ENCODE peak calls at places on chromosomes 3 and 15, in seven cellular contexts. One of them, this sample, is unnamed.

GRCh38 chr15:89136818-89137772 is 48.8 kb downstream of the ABHD2 start:
- DNase-seq in PC-3: no peak
- DNase-seq in activated CD8-positive, alpha-beta memory T cell treated with anti-CD3 and anti-CD28 coated beads, Interleukin-2, amount 50 U/mL, for 48 hours: no peak
- DNase-seq in naive thymus-derived CD8-positive, alpha-beta T cell: no peak
- DNase-seq in lower lobe of right lung: no peak
- DNase-seq in brain microvascular endothelial cell: no peak
- DNase-seq in psoas muscle: peak
- DNase-seq in this sample: no peak

GRCh38 chr15:74318376-74319137 is 48.9 kb downstream of the CYP11A1 start:
- DNase-seq in PC-3: no peak
- DNase-seq in activated CD8-positive, alpha-beta memory T cell treated with anti-CD3 and anti-CD28 coated beads, Interleukin-2, amount 50 U/mL, for 48 hours: no peak
- DNase-seq in naive thymus-derived CD8-positive, alpha-beta T cell: no peak
- DNase-seq in lower lobe of right lung: no peak
- DNase-seq in brain microvascular endothelial cell: peak
- DNase-seq in psoas muscle: peak
- DNase-seq in this sample: no peak

GRCh38 chr15:55588070-55588817 is at the start of gene PYGO1:
- DNase-seq in PC-3: peak
- DNase-seq in activated CD8-positive, alpha-beta memory T cell treated with anti-CD3 and anti-CD28 coated beads, Interleukin-2, amount 50 U/mL, for 48 hours: peak
- DNase-seq in naive thymus-derived CD8-positive, alpha-beta T cell: peak
- DNase-seq in lower lobe of right lung: peak
- DNase-seq in brain microvascular endothelial cell: peak
- DNase-seq in psoas muscle: peak
- DNase-seq in this sample: peak

GRCh38 chr15:66768984-66769383 is 66.9 kb downstream of the SMAD6 start:
- DNase-seq in PC-3: no peak
- DNase-seq in activated CD8-positive, alpha-beta memory T cell treated with anti-CD3 and anti-CD28 coated beads, Interleukin-2, amount 50 U/mL, for 48 hours: no peak
- DNase-seq in naive thymus-derived CD8-positive, alpha-beta T cell: no peak
- DNase-seq in lower lobe of right lung: peak
- DNase-seq in brain microvascular endothelial cell: no peak
- DNase-seq in psoas muscle: no peak
- DNase-seq in this sample: no peak

GRCh38 chr15:21270474-21270873 is 169.8 kb downstream of the POTEB3 start:
- DNase-seq in PC-3: no peak
- DNase-seq in activated CD8-positive, alpha-beta memory T cell treated with anti-CD3 and anti-CD28 coated beads, Interleukin-2, amount 50 U/mL, for 48 hours: no peak
- DNase-seq in naive thymus-derived CD8-positive, alpha-beta T cell: no peak
- DNase-seq in lower lobe of right lung: peak
- DNase-seq in brain microvascular endothelial cell: no peak
- DNase-seq in psoas muscle: peak
- DNase-seq in this sample: no peak

GRCh38 chr3:20060924-20061323 is 20.7 kb downstream of the KAT2B start:
- DNase-seq in PC-3: peak
- DNase-seq in activated CD8-positive, alpha-beta memory T cell treated with anti-CD3 and anti-CD28 coated beads, Interleukin-2, amount 50 U/mL, for 48 hours: no peak
- DNase-seq in naive thymus-derived CD8-positive, alpha-beta T cell: no peak
- DNase-seq in lower lobe of right lung: no peak
- DNase-seq in brain microvascular endothelial cell: no peak
- DNase-seq in psoas muscle: no peak
- DNase-seq in this sample: no peak

GRCh38 chr3:108485146-108485545 is 25.2 kb downstream of the MYH15 start:
- DNase-seq in PC-3: no peak
- DNase-seq in activated CD8-positive, alpha-beta memory T cell treated with anti-CD3 and anti-CD28 coated beads, Interleukin-2, amount 50 U/mL, for 48 hours: no peak
- DNase-seq in naive thymus-derived CD8-positive, alpha-beta T cell: no peak
- DNase-seq in lower lobe of right lung: no peak
- DNase-seq in brain microvascular endothelial cell: no peak
- DNase-seq in psoas muscle: no peak
- DNase-seq in this sample: no peak

GRCh38 chr3:10198226-10198625 is 33.5 kb downstream of the IRAK2 start:
- DNase-seq in PC-3: no peak
- DNase-seq in activated CD8-positive, alpha-beta memory T cell treated with anti-CD3 and anti-CD28 coated beads, Interleukin-2, amount 50 U/mL, for 48 hours: no peak
- DNase-seq in naive thymus-derived CD8-positive, alpha-beta T cell: no peak
- DNase-seq in lower lobe of right lung: no peak
- DNase-seq in brain microvascular endothelial cell: no peak
- DNase-seq in psoas muscle: no peak
- DNase-seq in this sample: no peak

GRCh38 chr15:23628612-23629233 is 18.9 kb downstream of the MAGEL2 start:
- DNase-seq in PC-3: no peak
- DNase-seq in activated CD8-positive, alpha-beta memory T cell treated with anti-CD3 and anti-CD28 coated beads, Interleukin-2, amount 50 U/mL, for 48 hours: no peak
- DNase-seq in naive thymus-derived CD8-positive, alpha-beta T cell: no peak
- DNase-seq in lower lobe of right lung: no peak
- DNase-seq in brain microvascular endothelial cell: no peak
- DNase-seq in psoas muscle: no peak
- DNase-seq in this sample: no peak

GRCh38 chr15:73324496-73325170 is 44.1 kb downstream of the HCN4 start:
- DNase-seq in PC-3: no peak
- DNase-seq in activated CD8-positive, alpha-beta memory T cell treated with anti-CD3 and anti-CD28 coated beads, Interleukin-2, amount 50 U/mL, for 48 hours: no peak
- DNase-seq in naive thymus-derived CD8-positive, alpha-beta T cell: no peak
- DNase-seq in lower lobe of right lung: no peak
- DNase-seq in brain microvascular endothelial cell: no peak
- DNase-seq in psoas muscle: peak
- DNase-seq in this sample: peak

GRCh38 chr3:155189478-155189877 is 104.0 kb downstream of the STRIT1 start:
- DNase-seq in PC-3: no peak
- DNase-seq in activated CD8-positive, alpha-beta memory T cell treated with anti-CD3 and anti-CD28 coated beads, Interleukin-2, amount 50 U/mL, for 48 hours: no peak
- DNase-seq in naive thymus-derived CD8-positive, alpha-beta T cell: no peak
- DNase-seq in lower lobe of right lung: no peak
- DNase-seq in brain microvascular endothelial cell: no peak
- DNase-seq in psoas muscle: no peak
- DNase-seq in this sample: no peak

GRCh38 chr3:160090653-160091052 is 102.0 kb downstream of the IL12A start:
- DNase-seq in PC-3: no peak
- DNase-seq in activated CD8-positive, alpha-beta memory T cell treated with anti-CD3 and anti-CD28 coated beads, Interleukin-2, amount 50 U/mL, for 48 hours: no peak
- DNase-seq in naive thymus-derived CD8-positive, alpha-beta T cell: no peak
- DNase-seq in lower lobe of right lung: no peak
- DNase-seq in brain microvascular endothelial cell: no peak
- DNase-seq in psoas muscle: no peak
- DNase-seq in this sample: peak

GRCh38 chr3:47152578-47152977 is 11.3 kb downstream of the SETD2 start:
- DNase-seq in PC-3: no peak
- DNase-seq in activated CD8-positive, alpha-beta memory T cell treated with anti-CD3 and anti-CD28 coated beads, Interleukin-2, amount 50 U/mL, for 48 hours: no peak
- DNase-seq in naive thymus-derived CD8-positive, alpha-beta T cell: no peak
- DNase-seq in lower lobe of right lung: no peak
- DNase-seq in brain microvascular endothelial cell: no peak
- DNase-seq in psoas muscle: no peak
- DNase-seq in this sample: no peak

GRCh38 chr3:60140160-60140559 is 1090.3 kb upstream of the CFAP20DC start:
- DNase-seq in PC-3: no peak
- DNase-seq in activated CD8-positive, alpha-beta memory T cell treated with anti-CD3 and anti-CD28 coated beads, Interleukin-2, amount 50 U/mL, for 48 hours: no peak
- DNase-seq in naive thymus-derived CD8-positive, alpha-beta T cell: no peak
- DNase-seq in lower lobe of right lung: no peak
- DNase-seq in brain microvascular endothelial cell: no peak
- DNase-seq in psoas muscle: no peak
- DNase-seq in this sample: no peak

GRCh38 chr3:129560931-129561594 is 18.1 kb downstream of the H1-8 start:
- DNase-seq in PC-3: no peak
- DNase-seq in activated CD8-positive, alpha-beta memory T cell treated with anti-CD3 and anti-CD28 coated beads, Interleukin-2, amount 50 U/mL, for 48 hours: no peak
- DNase-seq in naive thymus-derived CD8-positive, alpha-beta T cell: no peak
- DNase-seq in lower lobe of right lung: peak
- DNase-seq in brain microvascular endothelial cell: peak
- DNase-seq in psoas muscle: peak
- DNase-seq in this sample: peak

GRCh38 chr3:28036599-28037575 is 204.5 kb upstream of the CMC1 start:
- DNase-seq in PC-3: no peak
- DNase-seq in activated CD8-positive, alpha-beta memory T cell treated with anti-CD3 and anti-CD28 coated beads, Interleukin-2, amount 50 U/mL, for 48 hours: no peak
- DNase-seq in naive thymus-derived CD8-positive, alpha-beta T cell: no peak
- DNase-seq in lower lobe of right lung: no peak
- DNase-seq in brain microvascular endothelial cell: no peak
- DNase-seq in psoas muscle: no peak
- DNase-seq in this sample: no peak

GRCh38 chr3:48990636-48991421 is 788 bp downstream of the P4HTM start:
- DNase-seq in PC-3: peak
- DNase-seq in activated CD8-positive, alpha-beta memory T cell treated with anti-CD3 and anti-CD28 coated beads, Interleukin-2, amount 50 U/mL, for 48 hours: no peak
- DNase-seq in naive thymus-derived CD8-positive, alpha-beta T cell: no peak
- DNase-seq in lower lobe of right lung: no peak
- DNase-seq in brain microvascular endothelial cell: no peak
- DNase-seq in psoas muscle: peak
- DNase-seq in this sample: no peak

GRCh38 chr3:124037332-124037731 is 45.4 kb upstream of the ROPN1 start:
- DNase-seq in PC-3: no peak
- DNase-seq in activated CD8-positive, alpha-beta memory T cell treated with anti-CD3 and anti-CD28 coated beads, Interleukin-2, amount 50 U/mL, for 48 hours: no peak
- DNase-seq in naive thymus-derived CD8-positive, alpha-beta T cell: no peak
- DNase-seq in lower lobe of right lung: no peak
- DNase-seq in brain microvascular endothelial cell: no peak
- DNase-seq in psoas muscle: no peak
- DNase-seq in this sample: no peak

GRCh38 chr15:80695911-80696651 is 971 bp downstream of the ABHD17C start:
- DNase-seq in PC-3: peak
- DNase-seq in activated CD8-positive, alpha-beta memory T cell treated with anti-CD3 and anti-CD28 coated beads, Interleukin-2, amount 50 U/mL, for 48 hours: peak
- DNase-seq in naive thymus-derived CD8-positive, alpha-beta T cell: no peak
- DNase-seq in lower lobe of right lung: peak
- DNase-seq in brain microvascular endothelial cell: no peak
- DNase-seq in psoas muscle: no peak
- DNase-seq in this sample: no peak

GRCh38 chr3:181076558-181076957 is 87.0 kb upstream of the DNAJC19 start:
- DNase-seq in PC-3: no peak
- DNase-seq in activated CD8-positive, alpha-beta memory T cell treated with anti-CD3 and anti-CD28 coated beads, Interleukin-2, amount 50 U/mL, for 48 hours: no peak
- DNase-seq in naive thymus-derived CD8-positive, alpha-beta T cell: no peak
- DNase-seq in lower lobe of right lung: no peak
- DNase-seq in brain microvascular endothelial cell: no peak
- DNase-seq in psoas muscle: no peak
- DNase-seq in this sample: no peak

GRCh38 chr3:151228291-151229125 is 25.5 kb upstream of the GPR171 start:
- DNase-seq in PC-3: peak
- DNase-seq in activated CD8-positive, alpha-beta memory T cell treated with anti-CD3 and anti-CD28 coated beads, Interleukin-2, amount 50 U/mL, for 48 hours: no peak
- DNase-seq in naive thymus-derived CD8-positive, alpha-beta T cell: no peak
- DNase-seq in lower lobe of right lung: no peak
- DNase-seq in brain microvascular endothelial cell: peak
- DNase-seq in psoas muscle: no peak
- DNase-seq in this sample: no peak

GRCh38 chr15:67945951-67946700 is 106.3 kb upstream of the RNU6-1 start:
- DNase-seq in PC-3: peak
- DNase-seq in activated CD8-positive, alpha-beta memory T cell treated with anti-CD3 and anti-CD28 coated beads, Interleukin-2, amount 50 U/mL, for 48 hours: no peak
- DNase-seq in naive thymus-derived CD8-positive, alpha-beta T cell: no peak
- DNase-seq in lower lobe of right lung: no peak
- DNase-seq in brain microvascular endothelial cell: peak
- DNase-seq in psoas muscle: no peak
- DNase-seq in this sample: no peak

GRCh38 chr3:140848675-140849074 is 93.0 kb upstream of the SLC25A36 start:
- DNase-seq in PC-3: no peak
- DNase-seq in activated CD8-positive, alpha-beta memory T cell treated with anti-CD3 and anti-CD28 coated beads, Interleukin-2, amount 50 U/mL, for 48 hours: no peak
- DNase-seq in naive thymus-derived CD8-positive, alpha-beta T cell: no peak
- DNase-seq in lower lobe of right lung: no peak
- DNase-seq in brain microvascular endothelial cell: no peak
- DNase-seq in psoas muscle: no peak
- DNase-seq in this sample: no peak